ENCODE peak calls at places on chromosomes 6 and 20, in nine cellular contexts. One of them, this sample, is unnamed.

GRCh38 chr20:10476319-10476724 is 41.2 kb downstream of the SLX4IP start:
- DNase-seq in activated CD4-positive, alpha-beta T cell treated with anti-CD3 and anti-CD28 coated beads, Interleukin-2, amount 50 U/mL, for 24 hours: no peak
- DNase-seq in H9: no peak
- DNase-seq in HTR-8/SVneo: no peak
- DNase-seq in activated naive CD4-positive, alpha-beta T cell treated with anti-CD3 and anti-CD28 coated beads, Interleukin-2, amount 10 ng/mL, durations not matched to agents 7 days and 5 days: no peak
- DNase-seq in stimulated activated CD8-positive, alpha-beta memory T cell treated with anti-CD3 and anti-CD28 coated beads, Interleukin-4, amount 100 ng/mL, for 4 hours: no peak
- DNase-seq in upper lobe of right lung: no peak
- DNase-seq in astrocyte of the spinal cord: no peak
- DNase-seq in activated T-cell treated with anti-CD3 and anti-CD28 coated beads for 1 hour: no peak
- DNase-seq in this sample: no peak

GRCh38 chr20:49562341-49563014 is 5.5 kb downstream of the PTGIS start:
- DNase-seq in astrocyte of the spinal cord: peak
- DNase-seq in stimulated activated CD8-positive, alpha-beta memory T cell treated with anti-CD3 and anti-CD28 coated beads, Interleukin-4, amount 100 ng/mL, for 4 hours: no peak
- DNase-seq in H9: peak
- DNase-seq in activated naive CD4-positive, alpha-beta T cell treated with anti-CD3 and anti-CD28 coated beads, Interleukin-2, amount 10 ng/mL, durations not matched to agents 7 days and 5 days: no peak
- DNase-seq in activated CD4-positive, alpha-beta T cell treated with anti-CD3 and anti-CD28 coated beads, Interleukin-2, amount 50 U/mL, for 24 hours: no peak
- DNase-seq in HTR-8/SVneo: peak
- DNase-seq in upper lobe of right lung: no peak
- DNase-seq in activated T-cell treated with anti-CD3 and anti-CD28 coated beads for 1 hour: no peak
- DNase-seq in this sample: no peak

GRCh38 chr6:36756761-36757160 is 59.1 kb downstream of the RAB44 start:
- DNase-seq in upper lobe of right lung: no peak
- DNase-seq in activated CD4-positive, alpha-beta T cell treated with anti-CD3 and anti-CD28 coated beads, Interleukin-2, amount 50 U/mL, for 24 hours: no peak
- DNase-seq in astrocyte of the spinal cord: no peak
- DNase-seq in stimulated activated CD8-positive, alpha-beta memory T cell treated with anti-CD3 and anti-CD28 coated beads, Interleukin-4, amount 100 ng/mL, for 4 hours: no peak
- DNase-seq in HTR-8/SVneo: no peak
- DNase-seq in H9: no peak
- DNase-seq in activated T-cell treated with anti-CD3 and anti-CD28 coated beads for 1 hour: no peak
- DNase-seq in activated naive CD4-positive, alpha-beta T cell treated with anti-CD3 and anti-CD28 coated beads, Interleukin-2, amount 10 ng/mL, durations not matched to agents 7 days and 5 days: no peak
- DNase-seq in this sample: no peak

GRCh38 chr6:21597706-21598273 is 4.2 kb downstream of the SOX4 start:
- DNase-seq in activated T-cell treated with anti-CD3 and anti-CD28 coated beads for 1 hour: no peak
- DNase-seq in activated CD4-positive, alpha-beta T cell treated with anti-CD3 and anti-CD28 coated beads, Interleukin-2, amount 50 U/mL, for 24 hours: no peak
- DNase-seq in upper lobe of right lung: no peak
- DNase-seq in astrocyte of the spinal cord: peak
- DNase-seq in stimulated activated CD8-positive, alpha-beta memory T cell treated with anti-CD3 and anti-CD28 coated beads, Interleukin-4, amount 100 ng/mL, for 4 hours: no peak
- DNase-seq in HTR-8/SVneo: no peak
- DNase-seq in activated naive CD4-positive, alpha-beta T cell treated with anti-CD3 and anti-CD28 coated beads, Interleukin-2, amount 10 ng/mL, durations not matched to agents 7 days and 5 days: no peak
- DNase-seq in H9: no peak
- DNase-seq in this sample: no peak

GRCh38 chr20:37907677-37908397 is 4.9 kb downstream of the VSTM2L start:
- DNase-seq in HTR-8/SVneo: peak
- DNase-seq in activated CD4-positive, alpha-beta T cell treated with anti-CD3 and anti-CD28 coated beads, Interleukin-2, amount 50 U/mL, for 24 hours: no peak
- DNase-seq in H9: peak
- DNase-seq in activated T-cell treated with anti-CD3 and anti-CD28 coated beads for 1 hour: no peak
- DNase-seq in astrocyte of the spinal cord: peak
- DNase-seq in upper lobe of right lung: no peak
- DNase-seq in stimulated activated CD8-positive, alpha-beta memory T cell treated with anti-CD3 and anti-CD28 coated beads, Interleukin-4, amount 100 ng/mL, for 4 hours: no peak
- DNase-seq in activated naive CD4-positive, alpha-beta T cell treated with anti-CD3 and anti-CD28 coated beads, Interleukin-2, amount 10 ng/mL, durations not matched to agents 7 days and 5 days: no peak
- DNase-seq in this sample: no peak

GRCh38 chr6:15389759-15390723 is 144.2 kb downstream of the JARID2 start:
- DNase-seq in H9: no peak
- DNase-seq in stimulated activated CD8-positive, alpha-beta memory T cell treated with anti-CD3 and anti-CD28 coated beads, Interleukin-4, amount 100 ng/mL, for 4 hours: no peak
- DNase-seq in activated naive CD4-positive, alpha-beta T cell treated with anti-CD3 and anti-CD28 coated beads, Interleukin-2, amount 10 ng/mL, durations not matched to agents 7 days and 5 days: peak
- DNase-seq in activated CD4-positive, alpha-beta T cell treated with anti-CD3 and anti-CD28 coated beads, Interleukin-2, amount 50 U/mL, for 24 hours: no peak
- DNase-seq in upper lobe of right lung: no peak
- DNase-seq in astrocyte of the spinal cord: peak
- DNase-seq in activated T-cell treated with anti-CD3 and anti-CD28 coated beads for 1 hour: no peak
- DNase-seq in HTR-8/SVneo: peak
- DNase-seq in this sample: peak

GRCh38 chr6:24566020-24566752 is 71.4 kb downstream of the ALDH5A1 start:
- DNase-seq in HTR-8/SVneo: no peak
- DNase-seq in activated CD4-positive, alpha-beta T cell treated with anti-CD3 and anti-CD28 coated beads, Interleukin-2, amount 50 U/mL, for 24 hours: no peak
- DNase-seq in upper lobe of right lung: no peak
- DNase-seq in activated T-cell treated with anti-CD3 and anti-CD28 coated beads for 1 hour: no peak
- DNase-seq in activated naive CD4-positive, alpha-beta T cell treated with anti-CD3 and anti-CD28 coated beads, Interleukin-2, amount 10 ng/mL, durations not matched to agents 7 days and 5 days: no peak
- DNase-seq in H9: no peak
- DNase-seq in astrocyte of the spinal cord: no peak
- DNase-seq in stimulated activated CD8-positive, alpha-beta memory T cell treated with anti-CD3 and anti-CD28 coated beads, Interleukin-4, amount 100 ng/mL, for 4 hours: no peak
- DNase-seq in this sample: no peak

GRCh38 chr20:1660263-1660662 is 2.7 kb upstream of the SIRPG start:
- DNase-seq in activated CD4-positive, alpha-beta T cell treated with anti-CD3 and anti-CD28 coated beads, Interleukin-2, amount 50 U/mL, for 24 hours: no peak
- DNase-seq in activated naive CD4-positive, alpha-beta T cell treated with anti-CD3 and anti-CD28 coated beads, Interleukin-2, amount 10 ng/mL, durations not matched to agents 7 days and 5 days: no peak
- DNase-seq in HTR-8/SVneo: no peak
- DNase-seq in H9: no peak
- DNase-seq in upper lobe of right lung: no peak
- DNase-seq in activated T-cell treated with anti-CD3 and anti-CD28 coated beads for 1 hour: no peak
- DNase-seq in astrocyte of the spinal cord: no peak
- DNase-seq in stimulated activated CD8-positive, alpha-beta memory T cell treated with anti-CD3 and anti-CD28 coated beads, Interleukin-4, amount 100 ng/mL, for 4 hours: no peak
- DNase-seq in this sample: no peak

GRCh38 chr6:155867682-155868081 is 412.0 kb upstream of the NOX3 start:
- DNase-seq in HTR-8/SVneo: no peak
- DNase-seq in stimulated activated CD8-positive, alpha-beta memory T cell treated with anti-CD3 and anti-CD28 coated beads, Interleukin-4, amount 100 ng/mL, for 4 hours: no peak
- DNase-seq in astrocyte of the spinal cord: no peak
- DNase-seq in H9: no peak
- DNase-seq in activated CD4-positive, alpha-beta T cell treated with anti-CD3 and anti-CD28 coated beads, Interleukin-2, amount 50 U/mL, for 24 hours: no peak
- DNase-seq in activated naive CD4-positive, alpha-beta T cell treated with anti-CD3 and anti-CD28 coated beads, Interleukin-2, amount 10 ng/mL, durations not matched to agents 7 days and 5 days: no peak
- DNase-seq in upper lobe of right lung: no peak
- DNase-seq in activated T-cell treated with anti-CD3 and anti-CD28 coated beads for 1 hour: no peak
- DNase-seq in this sample: no peak